ENCODE peak calls at places on chromosomes 11 and 22, in ten cellular contexts. I is cardiac fibroblast, O is HFF-Myc, A is OCI-LY7, Q is glutamatergic neuron, C is omental fat pad, Y is cardiac muscle cell, P is psoas muscle, K is kidney epithelial cell, V is lower lobe of right lung. H is an unnamed sample.

GRCh38 chr11:32538804-32539203 is 44.8 kb upstream of the EIF3M start:
- DNase-seq in Y (no peak), O (no peak), P (no peak), K (no peak), I (no peak), A (no peak), Q (no peak), C (no peak), V (no peak), H (no peak)

GRCh38 chr11:68685656-68686380 is 1.5 kb downstream of the GAL start:
- DNase-seq in V (no peak), A (no peak), I (no peak), C (no peak), K (no peak), P (no peak), Y (no peak), Q (peak; percentile 8), O (no peak), H (no peak)

GRCh38 chr11:19345519-19345847 is 104.7 kb upstream of the E2F8 start:
- DNase-seq in V (no peak), O (no peak), P (peak; percentile 47), Y (peak; percentile 20), C (no peak), K (no peak), I (peak; percentile 46), A (no peak), Q (peak; percentile 75), H (no peak)

GRCh38 chr11:19253817-19254216 is 13.1 kb upstream of the E2F8 start:
- DNase-seq in Q (no peak), K (no peak), I (no peak), Y (peak; percentile 56), C (no peak), A (no peak), P (no peak), O (no peak), V (no peak), H (no peak)

GRCh38 chr11:111541209-111542061 is 915 bp downstream of the LAYN start:
- DNase-seq in C (no peak), Q (peak; percentile 32), A (no peak), K (no peak), P (peak; percentile 70), Y (peak; percentile 94), V (peak; percentile 60), I (peak; percentile 46), O (peak; percentile 56), H (peak; percentile 74)

GRCh38 chr11:134508219-134508990 is 96.4 kb upstream of the B3GAT1 start:
- DNase-seq in Y (no peak), P (no peak), I (no peak), O (no peak), A (no peak), Q (no peak), K (no peak), C (no peak), V (no peak), H (no peak)

GRCh38 chr22:24338701-24339451 is 68.2 kb downstream of the SPECC1L start:
- DNase-seq in K (no peak), O (no peak), Y (no peak), P (peak; percentile 27), V (no peak), C (no peak), I (peak; percentile 43), Q (no peak), A (no peak), H (no peak)

GRCh38 chr11:64306876-64307622 is 1.7 kb downstream of the ESRRA start:
- DNase-seq in O (no peak), V (peak; percentile 74), A (peak; percentile 21), Q (no peak), C (no peak), Y (peak; percentile 46), P (peak; percentile 51), K (no peak), I (no peak), H (no peak)

GRCh38 chr11:104946907-104947306 is 21.5 kb downstream of the CASP4 start:
- DNase-seq in A (peak; percentile 37), I (peak; percentile 81), O (no peak), Y (peak; percentile 64), Q (no peak), K (no peak), P (no peak), C (no peak), V (no peak), H (no peak)

GRCh38 chr11:95505927-95506426 is 275.0 kb upstream of the SESN3 start:
- DNase-seq in C (no peak), O (no peak), A (no peak), P (no peak), K (no peak), Y (peak; percentile 89), Q (no peak), V (no peak), I (peak; percentile 63), H (no peak)

GRCh38 chr11:80593981-80594380 is 1153.2 kb upstream of the TENM4 start:
- DNase-seq in P (no peak), Q (no peak), O (no peak), Y (peak; percentile 79), A (no peak), K (peak; percentile 4), C (no peak), V (no peak), I (peak; percentile 77), H (no peak)

GRCh38 chr11:63985812-63986155 is 454 bp upstream of the OTUB1 start:
- DNase-seq in C (no peak), I (no peak), V (peak; percentile 72), A (peak; percentile 68), K (no peak), P (no peak), O (no peak), Q (no peak), Y (no peak), H (no peak)

GRCh38 chr11:95100856-95101507 is 11.3 kb downstream of the ENDOD1 start:
- DNase-seq in K (no peak), V (no peak), A (no peak), C (no peak), Y (no peak), O (no peak), Q (no peak), P (no peak), I (no peak), H (no peak)

GRCh38 chr22:44500623-44501022 is 2.6 kb upstream of the RTL6 start:
- DNase-seq in I (no peak), Q (no peak), V (no peak), K (no peak), Y (no peak), C (no peak), O (no peak), P (no peak), A (no peak), H (no peak)

GRCh38 chr11:9842923-9843322 is 179.0 kb downstream of the SWAP70 start:
- DNase-seq in Q (no peak), Y (no peak), P (no peak), C (no peak), V (no peak), I (no peak), O (no peak), A (no peak), K (no peak), H (no peak)

GRCh38 chr11:11374358-11375148 is 21.5 kb upstream of the CSNK2A3 start:
- DNase-seq in A (no peak), O (no peak), Y (no peak), P (no peak), K (no peak), C (no peak), Q (no peak), V (no peak), I (no peak), H (no peak)
- TF ChIP-seq CTCF in A (no peak), O (no peak), Y (no peak), P (no peak), K (no peak), C (no peak), Q (no peak), V (no peak), I (no peak), H (no peak)

DNA sequence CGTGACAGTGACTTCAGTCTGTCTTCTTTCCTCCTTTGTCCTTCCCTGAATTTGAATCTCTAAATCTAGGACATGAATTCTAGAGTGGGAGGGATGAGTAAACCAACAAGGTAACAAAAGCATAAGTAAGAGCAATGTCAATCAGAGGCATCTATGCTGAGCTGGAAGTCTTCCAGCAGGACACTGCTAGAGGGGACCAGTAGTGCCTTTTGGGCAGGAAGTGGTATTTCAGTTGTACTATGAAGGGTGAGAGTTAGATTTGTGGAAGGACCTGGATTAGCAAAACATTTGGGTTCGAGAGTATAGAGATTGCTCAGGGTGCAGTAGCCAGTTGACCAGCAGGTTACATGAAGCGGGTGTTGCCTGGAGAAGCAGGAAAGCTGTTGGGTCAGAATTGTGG is 40.3 kb downstream of the MEI1 start:
- DNase-seq in Y (no peak), O (no peak), K (no peak), Q (no peak), I (no peak), A (no peak), V (no peak), C (no peak), P (no peak), H (no peak)
- TF ChIP-seq CTCF in Y (no peak), O (no peak), K (no peak), Q (no peak), I (no peak), A (no peak), V (no peak), C (no peak), P (no peak), H (no peak)

GRCh38 chr11:77093056-77093891 is 9.4 kb upstream of the OMP start:
- DNase-seq in K (no peak), V (peak; percentile 36), Y (no peak), I (no peak), O (no peak), P (no peak), Q (peak; percentile 7), A (no peak), C (no peak), H (no peak)
- TF ChIP-seq CTCF in K (no peak), V (no peak), Y (no peak), I (no peak), O (no peak), P (no peak), Q (no peak), A (no peak), C (no peak), H (no peak)

DNA sequence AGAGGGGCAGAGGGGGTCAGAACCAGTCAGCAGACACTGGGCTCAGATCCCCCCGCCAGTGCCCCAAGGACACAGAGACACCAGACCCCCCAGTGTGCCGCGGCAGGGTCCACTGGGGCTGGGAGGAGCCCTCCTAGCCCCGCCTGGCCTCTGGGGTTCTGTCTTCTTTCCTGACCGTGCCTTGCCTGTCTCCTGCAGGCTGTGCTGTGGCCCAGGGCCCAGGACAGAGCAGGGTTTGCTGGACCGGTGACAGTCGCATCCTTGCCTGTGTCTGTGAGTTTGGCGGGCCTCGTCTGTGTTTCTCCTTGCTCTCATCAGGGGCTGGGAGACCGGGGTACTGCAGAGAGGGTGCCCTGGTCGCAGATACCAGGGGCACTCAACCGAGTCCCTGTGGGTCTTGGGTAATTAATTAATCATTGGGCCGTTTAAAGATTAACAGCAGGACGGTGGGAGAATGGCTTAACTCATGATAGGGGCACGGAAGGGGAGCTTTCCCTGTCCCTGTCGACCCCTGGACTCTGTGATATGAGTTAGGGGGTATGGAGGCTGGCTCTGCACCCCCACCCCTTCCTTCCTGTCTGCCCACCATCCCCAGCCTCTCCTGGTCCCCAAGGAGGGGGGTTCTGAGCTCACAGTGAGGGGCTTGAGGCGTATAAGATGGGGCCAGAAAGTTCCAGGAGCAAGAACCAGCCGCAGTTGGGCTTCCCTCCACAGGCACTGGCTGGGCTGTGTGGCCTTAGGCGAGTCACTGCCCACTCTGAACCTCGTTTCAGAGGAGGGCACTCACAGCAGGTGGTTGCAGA is 29.8 kb downstream of the RPL3 start:
- DNase-seq in V (no peak), A (no peak), K (no peak), C (no peak), I (no peak), P (no peak), Q (no peak), O (no peak), Y (no peak), H (no peak)
- TF ChIP-seq CTCF in V (no peak), A (no peak), K (no peak), C (no peak), I (no peak), P (no peak), Q (no peak), O (no peak), Y (no peak), H (no peak)

H was measured in uterus.